ENCODE peak calls at places on chromosomes 12 and 14, in six cellular contexts. One of them, this sample, is unnamed. For H3K4me1, the result is how much of the 10 kb centered on the place peaks cover.

GRCh38 chr12:91326043-91327027 is 143.7 kb upstream of the DCN start:
- DNase-seq in HepG2: peak
- DNase-seq in IMR-90: peak
- DNase-seq in HCT116: peak
- DNase-seq in stomach: peak
- DNase-seq in heart left ventricle: peak
- DNase-seq in this sample: peak

GRCh38 chr14:32494566-32495434 is 165.7 kb downstream of the AKAP6 start:
- DNase-seq in HepG2: no peak
- DNase-seq in IMR-90: peak
- DNase-seq in HCT116: no peak
- DNase-seq in stomach: no peak
- DNase-seq in heart left ventricle: no peak
- DNase-seq in this sample: no peak

GRCh38 chr12:110916295-110916875 is 4.0 kb downstream of the MYL2 start:
- DNase-seq in HepG2: no peak
- DNase-seq in IMR-90: no peak
- DNase-seq in HCT116: no peak
- DNase-seq in stomach: no peak
- DNase-seq in heart left ventricle: no peak
- DNase-seq in this sample: no peak

GRCh38 chr12:49776858-49777257 is 35.5 kb downstream of the TMBIM6 start:
- DNase-seq in HepG2: no peak
- DNase-seq in IMR-90: no peak
- DNase-seq in HCT116: no peak
- DNase-seq in stomach: no peak
- DNase-seq in heart left ventricle: no peak
- DNase-seq in this sample: no peak

GRCh38 chr12:76777765-76778216 is 13.9 kb downstream of the ZDHHC17 start:
- DNase-seq in HepG2: no peak
- DNase-seq in IMR-90: no peak
- DNase-seq in HCT116: no peak
- DNase-seq in stomach: no peak
- DNase-seq in heart left ventricle: no peak
- DNase-seq in this sample: no peak

GRCh38 chr12:119594772-119595445 is 1.3 kb downstream of the TMEM233 start:
- DNase-seq in HepG2: no peak
- DNase-seq in IMR-90: no peak
- DNase-seq in HCT116: no peak
- DNase-seq in stomach: no peak
- DNase-seq in heart left ventricle: peak
- DNase-seq in this sample: no peak

GRCh38 chr12:73076760-73077159 is 804.6 kb downstream of the TRHDE start:
- DNase-seq in HepG2: no peak
- DNase-seq in IMR-90: no peak
- DNase-seq in HCT116: no peak
- DNase-seq in stomach: no peak
- DNase-seq in heart left ventricle: no peak
- DNase-seq in this sample: no peak

GRCh38 chr14:102131741-102132140 is 8.0 kb upstream of the WDR20 start:
- DNase-seq in HepG2: no peak
- DNase-seq in IMR-90: peak
- DNase-seq in HCT116: no peak
- DNase-seq in stomach: no peak
- DNase-seq in heart left ventricle: no peak
- DNase-seq in this sample: no peak

GRCh38 chr14:99792551-99793212 is 531 bp upstream of the EML1 start:
- DNase-seq in HepG2: no peak
- DNase-seq in IMR-90: peak
- DNase-seq in HCT116: no peak
- DNase-seq in stomach: no peak
- DNase-seq in heart left ventricle: peak
- DNase-seq in this sample: no peak

GRCh38 chr14:77316872-77317271 is 3.8 kb downstream of the POMT2 start:
- DNase-seq in HepG2: no peak
- DNase-seq in IMR-90: no peak
- DNase-seq in HCT116: no peak
- DNase-seq in stomach: no peak
- DNase-seq in heart left ventricle: no peak
- DNase-seq in this sample: no peak

GRCh38 chr14:23057757-23058653 is 685 bp upstream of the CDH24 start:
- DNase-seq in HepG2: peak
- DNase-seq in IMR-90: peak
- DNase-seq in HCT116: peak
- DNase-seq in stomach: peak
- DNase-seq in heart left ventricle: peak
- DNase-seq in this sample: peak

GRCh38 chr12:7175493-7175892 is 14.0 kb upstream of the PEX5 start:
- DNase-seq in HepG2: no peak
- DNase-seq in IMR-90: peak
- DNase-seq in HCT116: no peak
- DNase-seq in stomach: no peak
- DNase-seq in heart left ventricle: no peak
- DNase-seq in this sample: no peak

GRCh38 chr12:56334490-56334793 is 642 bp upstream of the PAN2 start:
- DNase-seq in HepG2: no peak
- DNase-seq in IMR-90: no peak
- DNase-seq in HCT116: no peak
- DNase-seq in stomach: no peak
- DNase-seq in heart left ventricle: no peak
- DNase-seq in this sample: no peak

GRCh38 chr14:50095895-50096294 is 20.5 kb downstream of the VCPKMT start:
- DNase-seq in HepG2: no peak
- DNase-seq in IMR-90: no peak
- DNase-seq in HCT116: no peak
- DNase-seq in stomach: no peak
- DNase-seq in heart left ventricle: no peak
- DNase-seq in this sample: no peak

GRCh38 chr14:69259531-69260245 is at the start of gene GALNT16:
- DNase-seq in HepG2: no peak
- DNase-seq in IMR-90: peak
- DNase-seq in HCT116: no peak
- DNase-seq in stomach: peak
- DNase-seq in heart left ventricle: peak
- DNase-seq in this sample: peak

GRCh38 chr12:83224012-83224411 is 537.3 kb downstream of the TMTC2 start:
- DNase-seq in HepG2: no peak
- DNase-seq in IMR-90: no peak
- DNase-seq in HCT116: no peak
- DNase-seq in stomach: no peak
- DNase-seq in heart left ventricle: no peak
- DNase-seq in this sample: no peak

GRCh38 chr14:89757313-89757939 is 197.1 kb downstream of the EFCAB11 start:
- DNase-seq in HepG2: no peak
- DNase-seq in IMR-90: no peak
- DNase-seq in HCT116: no peak
- DNase-seq in stomach: no peak
- DNase-seq in heart left ventricle: no peak
- DNase-seq in this sample: no peak

GRCh38 chr12:68767191-68767590 is 21.2 kb downstream of the SLC35E3 start:
- DNase-seq in HepG2: no peak
- DNase-seq in IMR-90: no peak
- DNase-seq in HCT116: no peak
- DNase-seq in stomach: no peak
- DNase-seq in heart left ventricle: no peak
- DNase-seq in this sample: no peak

GRCh38 chr12:26798013-26798412 is 35.0 kb downstream of the ITPR2 start:
- DNase-seq in HepG2: no peak
- DNase-seq in IMR-90: peak
- DNase-seq in HCT116: no peak
- DNase-seq in stomach: no peak
- DNase-seq in heart left ventricle: no peak
- DNase-seq in this sample: no peak

GRCh38 chr12:2244013-2244861 is 191.4 kb downstream of the CACNA1C start:
- DNase-seq in HepG2: peak
- DNase-seq in IMR-90: peak
- DNase-seq in HCT116: peak
- DNase-seq in stomach: no peak
- DNase-seq in heart left ventricle: peak
- DNase-seq in this sample: peak

DNA sequence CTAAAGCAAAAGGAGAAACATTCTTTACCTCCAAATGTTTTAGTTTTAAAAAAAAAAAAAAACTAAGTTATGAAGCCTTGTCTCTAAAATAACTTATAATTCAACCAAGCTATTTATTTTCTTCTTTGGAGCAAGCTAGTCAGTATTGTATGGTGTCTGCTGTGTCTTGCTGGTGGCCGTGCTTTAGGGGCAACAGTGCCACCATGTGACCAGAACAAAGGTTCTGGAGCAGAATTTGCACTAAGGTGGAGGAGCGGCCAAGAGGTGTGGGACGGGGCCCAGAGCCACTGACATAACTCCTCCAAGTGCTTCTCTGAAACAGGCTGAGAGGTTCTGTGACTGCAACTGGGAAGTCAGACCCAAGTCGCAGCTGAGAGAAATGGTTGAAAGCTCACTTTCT is 4.5 kb downstream of the FICD start:
- DNase-seq in HepG2: no peak
- DNase-seq in IMR-90: no peak
- DNase-seq in HCT116: no peak
- DNase-seq in stomach: no peak
- DNase-seq in heart left ventricle: no peak
- DNase-seq in this sample: peak
- TF ChIP-seq CTCF in HepG2: peak
- TF ChIP-seq CTCF in IMR-90: no peak
- TF ChIP-seq CTCF in HCT116: no peak
- TF ChIP-seq CTCF in stomach: no peak
- TF ChIP-seq CTCF in heart left ventricle: no peak
- TF ChIP-seq CTCF in this sample: peak

GRCh38 chr14:104688505-104688754 is 988 bp upstream of the INF2 start:
- DNase-seq in HepG2: no peak
- DNase-seq in IMR-90: no peak
- DNase-seq in HCT116: no peak
- DNase-seq in stomach: no peak
- DNase-seq in heart left ventricle: no peak
- DNase-seq in this sample: no peak
- H3K4me1 ChIP-seq in HepG2: half or more
- H3K4me1 ChIP-seq in IMR-90: under half
- H3K4me1 ChIP-seq in HCT116: under half
- H3K4me1 ChIP-seq in stomach: half or more
- H3K4me1 ChIP-seq in heart left ventricle: under half
- H3K4me1 ChIP-seq in this sample: under half

DNA sequence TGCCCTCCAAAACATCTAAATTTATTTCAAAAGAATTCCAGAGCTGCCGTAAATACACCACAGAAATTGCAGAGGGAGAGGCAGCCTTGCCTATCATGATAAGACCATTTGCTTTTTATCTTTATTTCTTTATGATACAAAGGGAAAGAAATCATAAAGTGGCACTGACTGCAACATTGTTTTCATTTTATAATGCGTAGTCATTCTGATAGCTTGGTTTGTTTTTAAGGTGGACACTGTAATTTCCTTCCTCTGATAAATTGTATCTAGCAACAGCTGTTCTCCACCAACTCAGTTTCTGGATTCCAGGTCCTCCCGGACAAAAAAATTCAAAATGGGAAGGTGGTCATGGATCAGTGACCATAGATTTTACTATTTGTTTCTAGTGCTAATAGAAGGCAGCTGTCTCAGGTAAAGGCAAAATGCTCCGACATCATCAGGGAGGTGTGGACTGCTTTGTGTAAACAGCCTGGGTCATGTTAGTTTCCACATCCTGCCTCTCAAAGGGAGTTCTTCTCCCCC is 623 bp upstream of the TSPAN8 start:
- DNase-seq in HepG2: peak
- DNase-seq in IMR-90: no peak
- DNase-seq in HCT116: no peak
- DNase-seq in stomach: no peak
- DNase-seq in heart left ventricle: no peak
- DNase-seq in this sample: peak
- H3K4me3 ChIP-seq in HepG2: no peak
- H3K4me3 ChIP-seq in IMR-90: no peak
- H3K4me3 ChIP-seq in HCT116: no peak
- H3K4me3 ChIP-seq in stomach: no peak
- H3K4me3 ChIP-seq in heart left ventricle: no peak
- H3K4me3 ChIP-seq in this sample: no peak

GRCh38 chr12:38662851-38663250 is 242.5 kb downstream of the CPNE8 start:
- DNase-seq in HepG2: no peak
- DNase-seq in IMR-90: no peak
- DNase-seq in HCT116: no peak
- DNase-seq in stomach: no peak
- DNase-seq in heart left ventricle: no peak
- DNase-seq in this sample: no peak

GRCh38 chr12:38666425-38666824 is 239.0 kb downstream of the CPNE8 start:
- DNase-seq in HepG2: no peak
- DNase-seq in IMR-90: no peak
- DNase-seq in HCT116: no peak
- DNase-seq in stomach: no peak
- DNase-seq in heart left ventricle: no peak
- DNase-seq in this sample: no peak

GRCh38 chr12:38669081-38669480 is 236.3 kb downstream of the CPNE8 start:
- DNase-seq in HepG2: no peak
- DNase-seq in IMR-90: no peak
- DNase-seq in HCT116: no peak
- DNase-seq in stomach: no peak
- DNase-seq in heart left ventricle: no peak
- DNase-seq in this sample: no peak

GRCh38 chr12:38669530-38669929 is 235.9 kb downstream of the CPNE8 start:
- DNase-seq in HepG2: no peak
- DNase-seq in IMR-90: no peak
- DNase-seq in HCT116: no peak
- DNase-seq in stomach: no peak
- DNase-seq in heart left ventricle: no peak
- DNase-seq in this sample: peak

DNA sequence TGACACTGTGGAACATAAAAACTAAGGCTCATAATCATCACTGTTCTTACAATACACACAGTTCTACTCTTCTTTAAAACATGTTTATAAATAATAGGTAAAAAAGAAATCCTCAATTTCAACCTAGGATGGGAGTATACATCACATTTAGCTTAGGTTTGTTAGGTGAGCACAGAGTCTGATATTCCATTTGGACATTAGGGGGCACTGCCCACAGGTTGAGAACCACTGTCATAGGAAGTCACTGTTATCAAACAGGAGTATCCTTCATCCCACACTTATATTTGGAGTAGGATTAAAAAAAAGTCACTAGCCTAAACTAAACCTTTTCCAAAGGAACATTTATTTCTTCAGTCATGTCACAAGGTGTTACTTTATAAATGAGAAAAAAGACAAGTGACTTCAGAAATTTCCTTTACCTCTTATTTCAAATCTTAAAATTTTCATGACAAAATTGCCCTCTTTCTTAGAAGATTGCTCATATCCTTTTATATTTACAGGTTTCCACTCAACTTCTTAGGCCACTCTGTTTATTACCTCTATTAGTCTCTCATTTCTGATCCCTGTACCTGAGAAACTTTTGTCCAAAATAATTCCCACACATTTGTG is 240.6 kb downstream of the CPNE8 start:
- DNase-seq in HepG2: peak
- DNase-seq in IMR-90: no peak
- DNase-seq in HCT116: peak
- DNase-seq in stomach: no peak
- DNase-seq in heart left ventricle: no peak
- DNase-seq in this sample: no peak
- TF ChIP-seq CTCF in HepG2: peak
- TF ChIP-seq CTCF in IMR-90: no peak
- TF ChIP-seq CTCF in HCT116: peak
- TF ChIP-seq CTCF in stomach: no peak
- TF ChIP-seq CTCF in heart left ventricle: peak
- TF ChIP-seq CTCF in this sample: peak

This sample was measured in Caco-2.